ENCODE peak calls at places on chromosomes 2 and 18, in nine cellular contexts. Q is IMR-90; U is fibroblast of lung; K is neuronal stem cell; B is heart right ventricle; C is naive thymus-derived CD4-positive, alpha-beta T cell; R is heart left ventricle; P is adipocyte; N is lower lobe of right lung. M is an unnamed sample.

GRCh38 chr2:200309296-200309846 is 2.9 kb downstream of the SPATS2L start:
- DNase-seq in N (no peak), C (no peak), K (no peak), R (no peak), B (no peak), P (no peak), Q (no peak), U (no peak), M (no peak)

GRCh38 chr18:35542356-35542755 is 39.2 kb upstream of the GALNT1 start:
- DNase-seq in B (no peak), P (no peak), R (no peak), Q (no peak), U (no peak), N (no peak), C (no peak), K (no peak), M (no peak)

GRCh38 chr2:160271166-160272086 is 71.4 kb upstream of the ITGB6 start:
- DNase-seq in K (peak; percentile 15), C (no peak), R (peak; percentile 48), U (peak; percentile 37), P (no peak), N (peak; percentile 57), Q (no peak), B (no peak), M (no peak)

GRCh38 chr18:10304853-10305252 is 149.6 kb upstream of the APCDD1 start:
- DNase-seq in N (no peak), R (no peak), C (no peak), Q (peak; percentile 79), K (no peak), P (peak; percentile 82), U (peak; percentile 91), B (no peak), M (no peak)

GRCh38 chr2:105712166-105712915 is 32.4 kb upstream of the NCK2 start:
- DNase-seq in B (no peak), P (no peak), N (no peak), R (no peak), U (peak; percentile 9), Q (no peak), K (no peak), C (no peak), M (no peak)

GRCh38 chr18:10131783-10132381 is 218.1 kb downstream of the VAPA start:
- DNase-seq in N (no peak), U (no peak), B (peak; percentile 23), C (no peak), Q (no peak), K (peak; percentile 26), P (no peak), R (peak; percentile 37), M (no peak)

GRCh38 chr2:236507393-236508085 is 62.1 kb upstream of the ACKR3 start:
- DNase-seq in N (peak; percentile 79), K (no peak), Q (no peak), P (peak; percentile 36), C (peak; percentile 49), B (peak; percentile 47), U (peak; percentile 6), R (peak; percentile 42), M (peak; percentile 20)

GRCh38 chr2:215363039-215363438 is 51.2 kb downstream of the ATIC start:
- DNase-seq in C (no peak), R (no peak), K (no peak), Q (peak; percentile 11), U (peak; percentile 9), N (no peak), P (peak; percentile 2), B (no peak), M (no peak)

GRCh38 chr18:24792164-24792563 is 331.7 kb downstream of the HRH4 start:
- DNase-seq in R (no peak), U (no peak), Q (peak; percentile 48), B (no peak), N (no peak), P (no peak), C (no peak), K (no peak), M (no peak)

GRCh38 chr18:55334875-55335274 is 253.1 kb downstream of the TCF4 start:
- DNase-seq in C (no peak), N (no peak), B (no peak), P (no peak), Q (no peak), U (no peak), K (no peak), R (peak; percentile 52), M (no peak)

GRCh38 chr2:96923810-96924774 is 54.2 kb upstream of the SEMA4C start:
- DNase-seq in K (no peak), U (no peak), B (no peak), Q (no peak), N (no peak), C (peak; percentile 52), P (no peak), R (no peak), M (no peak)

GRCh38 chr2:61855178-61855523 is 1.3 kb upstream of the FAM161A start:
- DNase-seq in B (no peak), N (no peak), R (no peak), P (no peak), U (no peak), K (no peak), Q (no peak), C (no peak), M (no peak)

GRCh38 chr2:64230540-64230939 is 86.3 kb upstream of the PELI1 start:
- DNase-seq in R (no peak), N (no peak), U (no peak), C (no peak), B (no peak), Q (no peak), P (no peak), K (no peak), M (no peak)

GRCh38 chr2:64234150-64234549 is 89.9 kb upstream of the PELI1 start:
- DNase-seq in B (no peak), P (no peak), C (no peak), Q (no peak), K (no peak), R (no peak), U (no peak), N (no peak), M (no peak)

GRCh38 chr2:64234785-64235184 is 90.6 kb upstream of the PELI1 start:
- DNase-seq in B (no peak), P (no peak), U (no peak), C (no peak), R (no peak), N (no peak), K (no peak), Q (no peak), M (no peak)

GRCh38 chr2:64233396-64233922 is 89.2 kb upstream of the PELI1 start:
- DNase-seq in B (no peak), R (no peak), K (no peak), Q (no peak), P (no peak), U (no peak), C (no peak), N (no peak), M (no peak)

DNA sequence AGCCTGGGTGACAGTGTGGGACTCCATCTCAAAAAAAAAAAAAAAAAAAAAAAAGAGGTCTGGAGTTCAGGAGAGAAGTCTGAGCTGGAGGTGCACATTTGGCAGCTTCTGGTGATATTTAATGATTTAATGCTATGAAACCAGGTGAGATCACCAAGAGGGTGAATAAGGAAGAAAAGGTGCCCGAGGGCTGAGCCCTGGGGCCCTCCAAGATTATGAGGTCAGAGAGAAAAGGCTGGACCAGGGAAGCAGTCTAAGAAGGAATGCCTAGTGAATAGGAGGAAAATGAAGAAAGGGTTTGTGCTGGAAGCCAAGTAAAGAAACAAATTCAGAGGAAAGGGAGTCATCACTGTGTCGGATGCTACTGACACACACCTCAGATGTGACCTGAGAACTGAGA is 88.0 kb upstream of the PELI1 start:
- DNase-seq in K (no peak), U (no peak), P (no peak), B (no peak), R (no peak), N (no peak), C (no peak), Q (no peak), M (no peak)
- H3K9me3 ChIP-seq in K (no peaks in the 10 kb centered on the region), U (no peaks in the 10 kb centered on the region), P (no peaks in the 10 kb centered on the region), B (no peaks in the 10 kb centered on the region), R (no peaks in the 10 kb centered on the region), N (no peaks in the 10 kb centered on the region), C (no peaks in the 10 kb centered on the region), Q (no peaks in the 10 kb centered on the region), M (no peaks in the 10 kb centered on the region)

GRCh38 chr2:56707650-56708049 is 523.9 kb downstream of the CCDC85A start:
- DNase-seq in C (no peak), P (no peak), R (no peak), Q (no peak), U (no peak), K (no peak), B (no peak), N (no peak), M (no peak)
- H3K9me3 ChIP-seq in C (no peaks in the 10 kb centered on the region), P (no peaks in the 10 kb centered on the region), R (no peaks in the 10 kb centered on the region), Q (no peaks in the 10 kb centered on the region), U (no peaks in the 10 kb centered on the region), K (no peaks in the 10 kb centered on the region), B (no peaks in the 10 kb centered on the region), N (no peaks in the 10 kb centered on the region), M (no peaks in the 10 kb centered on the region)

DNA sequence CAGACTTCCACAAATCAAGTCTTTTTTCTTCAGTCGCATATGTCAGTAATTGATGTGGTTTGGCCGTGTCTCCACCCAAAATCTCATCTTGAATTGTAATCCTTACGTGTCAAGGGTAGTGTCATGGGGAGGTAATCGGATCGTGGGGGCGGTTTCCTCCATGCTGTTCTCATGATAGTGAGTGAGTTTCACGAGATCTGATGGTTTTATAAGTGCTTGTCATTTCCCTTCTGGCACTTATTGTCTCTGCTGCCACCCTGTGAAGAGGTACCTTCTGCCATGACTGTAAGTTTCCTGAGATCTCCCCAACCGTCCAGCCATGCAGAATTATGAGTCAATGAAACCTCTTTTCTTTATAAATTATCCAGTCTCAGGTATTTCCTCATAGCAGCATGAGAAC is 478.8 kb downstream of the PTPRM start:
- DNase-seq in C (no peak), R (no peak), B (no peak), K (no peak), Q (no peak), U (no peak), N (no peak), P (no peak), M (no peak)
- H3K9me3 ChIP-seq in C (no peaks in the 10 kb centered on the region), R (no peaks in the 10 kb centered on the region), B (no peaks in the 10 kb centered on the region), K (no peaks in the 10 kb centered on the region), Q (no peaks in the 10 kb centered on the region), U (no peaks in the 10 kb centered on the region), N (no peaks in the 10 kb centered on the region), P (no peaks in the 10 kb centered on the region), M (no peaks in the 10 kb centered on the region)

GRCh38 chr2:133062174-133062573 is 392.2 kb upstream of the LYPD1 start:
- DNase-seq in U (no peak), Q (peak; percentile 51), C (no peak), N (no peak), P (no peak), K (no peak), B (no peak), R (no peak), M (no peak)
- H3K9me3 ChIP-seq in U (no peaks in the 10 kb centered on the region), Q (no peaks in the 10 kb centered on the region), C (no peaks in the 10 kb centered on the region), N (no peaks in the 10 kb centered on the region), P (no peaks in the 10 kb centered on the region), K (no peaks in the 10 kb centered on the region), B (no peaks in the 10 kb centered on the region), R (no peaks in the 10 kb centered on the region), M (no peaks in the 10 kb centered on the region)

GRCh38 chr2:148000095-148000494 is 20.4 kb downstream of the ORC4 start:
- DNase-seq in Q (no peak), P (no peak), N (no peak), K (no peak), R (no peak), C (no peak), U (no peak), B (no peak), M (no peak)
- H3K9me3 ChIP-seq in Q (no peaks in the 10 kb centered on the region), P (no peaks in the 10 kb centered on the region), N (peaks cover 3% of the 10 kb centered on the region), K (peaks cover 2% of the 10 kb centered on the region), R (peaks cover 13% of the 10 kb centered on the region), C (peaks cover 4% of the 10 kb centered on the region), U (no peaks in the 10 kb centered on the region), B (peaks cover 38% of the 10 kb centered on the region), M (no peaks in the 10 kb centered on the region)

M was measured in T-helper 17 cell.